ENCODE peak calls at places on chromosomes 4 and X, in four cellular contexts. H, I, U and T are unnamed samples.

GRCh38 chrX:72713130-72713529 is 976 bp downstream of the PHKA1 start:
- DNase-seq in H (no peak), I (no peak), U (peak), T (peak)

GRCh38 chrX:66328950-66329596 is 165.0 kb downstream of the HEPH start:
- DNase-seq in H (no peak), I (no peak), U (no peak), T (no peak)

GRCh38 chr4:12293906-12294525 is 865.3 kb upstream of the HS3ST1 start:
- DNase-seq in H (no peak), I (no peak), U (no peak), T (no peak)

GRCh38 chr4:114311745-114312144 is 286.9 kb upstream of the UGT8 start:
- DNase-seq in H (no peak), I (no peak), U (no peak), T (no peak)

GRCh38 chr4:145656156-145656555 is 23.8 kb upstream of the C4orf51 start:
- DNase-seq in H (no peak), I (no peak), U (no peak), T (no peak)

GRCh38 chr4:114659386-114660008 is 60.9 kb downstream of the UGT8 start:
- DNase-seq in H (peak), I (peak), U (peak), T (peak)

GRCh38 chr4:74624351-74625151 is 169.8 kb downstream of the BTC start:
- DNase-seq in H (no peak), I (no peak), U (peak), T (peak)

GRCh38 chr4:188941524-188942109 is 802.4 kb downstream of the TRIML1 start:
- DNase-seq in H (no peak), I (no peak), U (peak), T (peak)

GRCh38 chrX:106170318-106170717 is 2.2 kb downstream of the PWWP3B start:
- DNase-seq in H (no peak), I (no peak), U (peak), T (peak)

GRCh38 chr4:107183155-107183774 is 147.2 kb upstream of the DKK2 start:
- DNase-seq in H (no peak), I (no peak), U (peak), T (peak)

GRCh38 chr4:148664636-148665035 is 222.4 kb upstream of the NR3C2 start:
- DNase-seq in H (no peak), I (no peak), U (no peak), T (no peak)

GRCh38 chr4:86564795-86565194 is 29.3 kb upstream of the PTPN13 start:
- DNase-seq in H (no peak), I (no peak), U (peak), T (no peak)

GRCh38 chr4:39286263-39286662 is 79.9 kb downstream of the RFC1 start:
- DNase-seq in H (no peak), I (no peak), U (no peak), T (no peak)

GRCh38 chr4:147547314-147548056 is 66.6 kb downstream of the EDNRA start:
- DNase-seq in H (no peak), I (no peak), U (peak), T (peak)

GRCh38 chr4:11182586-11183357 is 245.9 kb downstream of the HS3ST1 start:
- DNase-seq in H (no peak), I (no peak), U (peak), T (peak)

GRCh38 chrX:78063687-78064086 is 40.4 kb upstream of the PGK1 start:
- DNase-seq in H (no peak), I (no peak), U (no peak), T (no peak)

GRCh38 chrX:133417364-133417763 is 2.1 kb upstream of the GPC4 start:
- DNase-seq in H (no peak), I (no peak), U (no peak), T (no peak)

GRCh38 chrX:70998402-70999027 is 67.6 kb upstream of the SLC7A3 start:
- DNase-seq in H (no peak), I (peak), U (peak), T (peak)

GRCh38 chr4:73603854-73604584 is 16.2 kb downstream of the RASSF6 start:
- DNase-seq in H (no peak), I (no peak), U (peak), T (peak)

GRCh38 chr4:103498161-103499070 is 221.4 kb downstream of the TACR3 start:
- DNase-seq in H (no peak), I (no peak), U (peak), T (peak)

GRCh38 chr4:36280555-36280954 is 861 bp upstream of the DTHD1 start:
- DNase-seq in H (no peak), I (no peak), U (no peak), T (no peak)

GRCh38 chr4:67674098-67674497 is 26.9 kb downstream of the UBA6 start:
- DNase-seq in H (no peak), I (no peak), U (no peak), T (no peak)

GRCh38 chrX:107628662-107629532 is 587 bp downstream of the PRPS1 start:
- DNase-seq in H (peak), I (peak), U (peak), T (peak)

GRCh38 chr4:90317785-90318184 is 190.6 kb downstream of the CCSER1 start:
- DNase-seq in H (no peak), I (no peak), U (peak), T (peak)

GRCh38 chr4:114539985-114540384 is 58.6 kb upstream of the UGT8 start:
- DNase-seq in H (no peak), I (no peak), U (no peak), T (no peak)

GRCh38 chr4:185398618-185399017 is 2.0 kb downstream of the ANKRD37 start:
- DNase-seq in H (no peak), I (no peak), U (no peak), T (peak)

GRCh38 chrX:119692241-119693031 is 532 bp downstream of the SEPTIN6 start:
- DNase-seq in H (peak), I (peak), U (peak), T (peak)

GRCh38 chr4:35167385-35167784 is 1076.9 kb downstream of the ARAP2 start:
- DNase-seq in H (no peak), I (no peak), U (no peak), T (no peak)

GRCh38 chr4:107125496-107125895 is 89.4 kb upstream of the DKK2 start:
- DNase-seq in H (no peak), I (no peak), U (peak), T (no peak)

GRCh38 chrX:37825225-37825842 is 22.0 kb downstream of the DYNLT3 start:
- DNase-seq in H (peak), I (peak), U (peak), T (peak)

GRCh38 chr4:126124817-126125216 is 810.1 kb downstream of the FAT4 start:
- DNase-seq in H (no peak), I (no peak), U (no peak), T (peak)

GRCh38 chrX:136953867-136954787 is 73.6 kb upstream of the RBMX start:
- DNase-seq in H (peak), I (peak), U (peak), T (peak)

GRCh38 chr4:70721747-70722146 is at the start of gene RUFY3:
- DNase-seq in H (no peak), I (no peak), U (peak), T (peak)

GRCh38 chr4:8922481-8922880 is 50.8 kb upstream of the HMX1 start:
- DNase-seq in H (no peak), I (no peak), U (no peak), T (no peak)

GRCh38 chrX:134545524-134545923 is 85.6 kb downstream of the HPRT1 start:
- DNase-seq in H (no peak), I (no peak), U (peak), T (no peak)

GRCh38 chrX:40871385-40872082 is 136.2 kb upstream of the MED14 start:
- DNase-seq in H (no peak), I (peak), U (peak), T (peak)

GRCh38 chrX:41457618-41458192 is 10.6 kb downstream of the NYX start:
- DNase-seq in H (no peak), I (peak), U (no peak), T (peak)

GRCh38 chrX:153649178-153649914 is 2.3 kb downstream of the DUSP9 start:
- DNase-seq in H (no peak), I (peak), U (no peak), T (peak)